ENCODE peak calls at places on chromosomes 12 and 14, in six cellular contexts. One of them, this sample, is unnamed.

GRCh38 chr14:64447890-64448667 is 17.2 kb upstream of the AKAP5 start:
- DNase-seq in IMR-90: no peak
- DNase-seq in mesenchymal stem cell: no peak
- DNase-seq in H9: no peak
- DNase-seq in H1: no peak
- DNase-seq in trophoblast cell: peak
- DNase-seq in this sample: no peak

GRCh38 chr14:36661506-36662257 is at the start of gene PAX9:
- DNase-seq in IMR-90: peak
- DNase-seq in mesenchymal stem cell: peak
- DNase-seq in H9: peak
- DNase-seq in H1: peak
- DNase-seq in trophoblast cell: peak
- DNase-seq in this sample: peak

GRCh38 chr12:45762185-45763110 is 32.9 kb downstream of the ARID2 start:
- DNase-seq in IMR-90: peak
- DNase-seq in mesenchymal stem cell: peak
- DNase-seq in H9: no peak
- DNase-seq in H1: no peak
- DNase-seq in trophoblast cell: peak
- DNase-seq in this sample: no peak

GRCh38 chr14:88556581-88556980 is 1.8 kb upstream of the PTPN21 start:
- DNase-seq in IMR-90: peak
- DNase-seq in mesenchymal stem cell: no peak
- DNase-seq in H9: no peak
- DNase-seq in H1: no peak
- DNase-seq in trophoblast cell: no peak
- DNase-seq in this sample: no peak

GRCh38 chr14:56789955-56790354 is 20.3 kb downstream of the OTX2 start:
- DNase-seq in IMR-90: no peak
- DNase-seq in mesenchymal stem cell: no peak
- DNase-seq in H9: no peak
- DNase-seq in H1: no peak
- DNase-seq in trophoblast cell: no peak
- DNase-seq in this sample: no peak

GRCh38 chr14:99971087-99971928 is 93.9 kb upstream of the EVL start:
- DNase-seq in IMR-90: peak
- DNase-seq in mesenchymal stem cell: peak
- DNase-seq in H9: peak
- DNase-seq in H1: peak
- DNase-seq in trophoblast cell: peak
- DNase-seq in this sample: peak

GRCh38 chr12:47004634-47005033 is 74.8 kb upstream of the PCED1B start:
- DNase-seq in IMR-90: peak
- DNase-seq in mesenchymal stem cell: peak
- DNase-seq in H9: no peak
- DNase-seq in H1: no peak
- DNase-seq in trophoblast cell: no peak
- DNase-seq in this sample: no peak

GRCh38 chr14:32800320-32800719 is 138.4 kb upstream of the NPAS3 start:
- DNase-seq in IMR-90: no peak
- DNase-seq in mesenchymal stem cell: no peak
- DNase-seq in H9: no peak
- DNase-seq in H1: no peak
- DNase-seq in trophoblast cell: no peak
- DNase-seq in this sample: no peak

GRCh38 chr14:74954947-74955228 is 509 bp downstream of the PGF start:
- DNase-seq in IMR-90: no peak
- DNase-seq in mesenchymal stem cell: no peak
- DNase-seq in H9: no peak
- DNase-seq in H1: no peak
- DNase-seq in trophoblast cell: no peak
- DNase-seq in this sample: no peak

GRCh38 chr12:118553856-118554504 is 177.6 kb downstream of the SUDS3 start:
- DNase-seq in IMR-90: no peak
- DNase-seq in mesenchymal stem cell: no peak
- DNase-seq in H9: no peak
- DNase-seq in H1: no peak
- DNase-seq in trophoblast cell: no peak
- DNase-seq in this sample: no peak

GRCh38 chr12:22658214-22658613 is 33.2 kb downstream of the ETNK1 start:
- DNase-seq in IMR-90: peak
- DNase-seq in mesenchymal stem cell: peak
- DNase-seq in H9: no peak
- DNase-seq in H1: no peak
- DNase-seq in trophoblast cell: no peak
- DNase-seq in this sample: no peak

GRCh38 chr14:60651936-60652673 is 2.8 kb upstream of the SIX1 start:
- DNase-seq in IMR-90: peak
- DNase-seq in mesenchymal stem cell: no peak
- DNase-seq in H9: peak
- DNase-seq in H1: no peak
- DNase-seq in trophoblast cell: no peak
- DNase-seq in this sample: peak

GRCh38 chr14:105554022-105554421 is 27.6 kb downstream of the TMEM121 start:
- DNase-seq in IMR-90: no peak
- DNase-seq in mesenchymal stem cell: no peak
- DNase-seq in H9: no peak
- DNase-seq in H1: no peak
- DNase-seq in trophoblast cell: no peak
- DNase-seq in this sample: no peak

GRCh38 chr12:14366211-14366762 is 805 bp downstream of the ATF7IP start:
- DNase-seq in IMR-90: peak
- DNase-seq in mesenchymal stem cell: no peak
- DNase-seq in H9: no peak
- DNase-seq in H1: no peak
- DNase-seq in trophoblast cell: peak
- DNase-seq in this sample: no peak

GRCh38 chr12:3205742-3206519 is 128.8 kb downstream of the TSPAN9 start:
- DNase-seq in IMR-90: peak
- DNase-seq in mesenchymal stem cell: no peak
- DNase-seq in H9: no peak
- DNase-seq in H1: no peak
- DNase-seq in trophoblast cell: no peak
- DNase-seq in this sample: no peak

GRCh38 chr12:60337865-60338549 is 742.2 kb downstream of the SLC16A7 start:
- DNase-seq in IMR-90: no peak
- DNase-seq in mesenchymal stem cell: no peak
- DNase-seq in H9: no peak
- DNase-seq in H1: no peak
- DNase-seq in trophoblast cell: no peak
- DNase-seq in this sample: no peak

GRCh38 chr12:22275847-22276246 is 58.7 kb downstream of the ST8SIA1 start:
- DNase-seq in IMR-90: peak
- DNase-seq in mesenchymal stem cell: peak
- DNase-seq in H9: peak
- DNase-seq in H1: no peak
- DNase-seq in trophoblast cell: peak
- DNase-seq in this sample: no peak

GRCh38 chr12:3342051-3342450 is 149.0 kb upstream of the PRMT8 start:
- DNase-seq in IMR-90: peak
- DNase-seq in mesenchymal stem cell: peak
- DNase-seq in H9: peak
- DNase-seq in H1: no peak
- DNase-seq in trophoblast cell: peak
- DNase-seq in this sample: peak

GRCh38 chr14:100078997-100079561 is 13.9 kb downstream of the EVL start:
- DNase-seq in IMR-90: peak
- DNase-seq in mesenchymal stem cell: peak
- DNase-seq in H9: peak
- DNase-seq in H1: peak
- DNase-seq in trophoblast cell: no peak
- DNase-seq in this sample: no peak

GRCh38 chr12:74051848-74052247 is 485.8 kb upstream of the ATXN7L3B start:
- DNase-seq in IMR-90: no peak
- DNase-seq in mesenchymal stem cell: no peak
- DNase-seq in H9: no peak
- DNase-seq in H1: no peak
- DNase-seq in trophoblast cell: no peak
- DNase-seq in this sample: no peak

GRCh38 chr12:109894939-109895338 is 5.1 kb upstream of the TCHP start:
- DNase-seq in IMR-90: no peak
- DNase-seq in mesenchymal stem cell: no peak
- DNase-seq in H9: no peak
- DNase-seq in H1: no peak
- DNase-seq in trophoblast cell: no peak
- DNase-seq in this sample: no peak

GRCh38 chr12:122977153-122977552 is 2.1 kb downstream of the OGFOD2 start:
- DNase-seq in IMR-90: no peak
- DNase-seq in mesenchymal stem cell: no peak
- DNase-seq in H9: no peak
- DNase-seq in H1: no peak
- DNase-seq in trophoblast cell: no peak
- DNase-seq in this sample: no peak

GRCh38 chr12:122974274-122974891 is 661 bp upstream of the OGFOD2 start:
- DNase-seq in IMR-90: peak
- DNase-seq in mesenchymal stem cell: peak
- DNase-seq in H9: peak
- DNase-seq in H1: peak
- DNase-seq in trophoblast cell: peak
- DNase-seq in this sample: peak

GRCh38 chr12:122976648-122976975 is 1.6 kb downstream of the OGFOD2 start:
- DNase-seq in IMR-90: no peak
- DNase-seq in mesenchymal stem cell: no peak
- DNase-seq in H9: no peak
- DNase-seq in H1: no peak
- DNase-seq in trophoblast cell: no peak
- DNase-seq in this sample: no peak

GRCh38 chr12:122975790-122976647 is 975 bp downstream of the OGFOD2 start:
- DNase-seq in IMR-90: no peak
- DNase-seq in mesenchymal stem cell: peak
- DNase-seq in H9: no peak
- DNase-seq in H1: no peak
- DNase-seq in trophoblast cell: no peak
- DNase-seq in this sample: no peak

GRCh38 chr12:122974892-122975789 is at the start of gene OGFOD2:
- DNase-seq in IMR-90: peak
- DNase-seq in mesenchymal stem cell: peak
- DNase-seq in H9: peak
- DNase-seq in H1: peak
- DNase-seq in trophoblast cell: peak
- DNase-seq in this sample: peak
- H2BK5ac ChIP-seq in IMR-90: peak
- H2BK5ac ChIP-seq in mesenchymal stem cell: peak
- H2BK5ac ChIP-seq in H9: no peak
- H2BK5ac ChIP-seq in H1: peak
- H2BK5ac ChIP-seq in trophoblast cell: peak
- H2BK5ac ChIP-seq in this sample: peak

GRCh38 chr12:11881835-11882234 is 188.9 kb upstream of the BCL2L14 start:
- DNase-seq in IMR-90: no peak
- DNase-seq in mesenchymal stem cell: no peak
- DNase-seq in H9: no peak
- DNase-seq in H1: no peak
- DNase-seq in trophoblast cell: no peak
- DNase-seq in this sample: no peak

GRCh38 chr12:11885261-11886038 is 185.3 kb upstream of the BCL2L14 start:
- DNase-seq in IMR-90: peak
- DNase-seq in mesenchymal stem cell: peak
- DNase-seq in H9: no peak
- DNase-seq in H1: no peak
- DNase-seq in trophoblast cell: peak
- DNase-seq in this sample: no peak

GRCh38 chr12:11882301-11883019 is 188.3 kb upstream of the BCL2L14 start:
- DNase-seq in IMR-90: no peak
- DNase-seq in mesenchymal stem cell: no peak
- DNase-seq in H9: no peak
- DNase-seq in H1: no peak
- DNase-seq in trophoblast cell: no peak
- DNase-seq in this sample: no peak

GRCh38 chr12:11886339-11886738 is 184.4 kb upstream of the BCL2L14 start:
- DNase-seq in IMR-90: no peak
- DNase-seq in mesenchymal stem cell: no peak
- DNase-seq in H9: no peak
- DNase-seq in H1: no peak
- DNase-seq in trophoblast cell: peak
- DNase-seq in this sample: no peak

DNA sequence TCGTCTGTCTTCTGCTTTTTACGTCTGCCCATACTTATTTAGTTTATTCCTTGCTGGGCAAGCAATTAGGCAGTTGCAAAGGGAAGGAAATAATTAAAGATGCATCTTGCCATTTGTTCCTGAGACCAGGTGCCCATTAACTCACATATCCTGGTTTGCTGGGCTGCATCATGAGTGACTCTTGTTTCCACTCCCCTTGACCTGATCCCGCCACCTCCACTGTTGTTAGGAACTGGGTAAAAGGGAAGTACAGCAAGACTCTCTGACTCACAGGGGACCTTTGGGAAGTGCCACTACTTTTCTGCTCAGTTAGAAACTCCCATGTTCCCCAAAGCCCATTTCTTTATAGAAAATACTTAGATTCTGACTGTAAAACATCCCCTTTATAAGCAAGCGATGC is 186.1 kb upstream of the BCL2L14 start:
- DNase-seq in IMR-90: peak
- DNase-seq in mesenchymal stem cell: peak
- DNase-seq in H9: no peak
- DNase-seq in H1: no peak
- DNase-seq in trophoblast cell: peak
- DNase-seq in this sample: no peak
- H2AFZ ChIP-seq in IMR-90: no peak
- H2AFZ ChIP-seq in mesenchymal stem cell: no peak
- H2AFZ ChIP-seq in H9: no peak
- H2AFZ ChIP-seq in H1: no peak
- H2AFZ ChIP-seq in trophoblast cell: no peak
- H2AFZ ChIP-seq in this sample: no peak

GRCh38 chr12:57367121-57367520 is 63.7 kb downstream of the R3HDM2 start:
- DNase-seq in IMR-90: peak
- DNase-seq in mesenchymal stem cell: no peak
- DNase-seq in H9: no peak
- DNase-seq in H1: no peak
- DNase-seq in trophoblast cell: no peak
- DNase-seq in this sample: no peak

GRCh38 chr12:57370696-57371095 is 60.1 kb downstream of the R3HDM2 start:
- DNase-seq in IMR-90: peak
- DNase-seq in mesenchymal stem cell: no peak
- DNase-seq in H9: no peak
- DNase-seq in H1: no peak
- DNase-seq in trophoblast cell: peak
- DNase-seq in this sample: no peak

GRCh38 chr12:57370084-57370483 is 60.8 kb downstream of the R3HDM2 start:
- DNase-seq in IMR-90: no peak
- DNase-seq in mesenchymal stem cell: no peak
- DNase-seq in H9: no peak
- DNase-seq in H1: no peak
- DNase-seq in trophoblast cell: no peak
- DNase-seq in this sample: no peak

GRCh38 chr12:57368349-57369095 is 62.3 kb downstream of the R3HDM2 start:
- DNase-seq in IMR-90: peak
- DNase-seq in mesenchymal stem cell: peak
- DNase-seq in H9: no peak
- DNase-seq in H1: no peak
- DNase-seq in trophoblast cell: peak
- DNase-seq in this sample: no peak

GRCh38 chr12:57369202-57369601 is 61.6 kb downstream of the R3HDM2 start:
- DNase-seq in IMR-90: no peak
- DNase-seq in mesenchymal stem cell: no peak
- DNase-seq in H9: no peak
- DNase-seq in H1: no peak
- DNase-seq in trophoblast cell: no peak
- DNase-seq in this sample: no peak
- H2BK5ac ChIP-seq in IMR-90: no peak
- H2BK5ac ChIP-seq in mesenchymal stem cell: no peak
- H2BK5ac ChIP-seq in H9: no peak
- H2BK5ac ChIP-seq in H1: no peak
- H2BK5ac ChIP-seq in trophoblast cell: no peak
- H2BK5ac ChIP-seq in this sample: no peak

GRCh38 chr14:42742084-42742483 is 1135.4 kb downstream of the LRFN5 start:
- DNase-seq in IMR-90: no peak
- DNase-seq in mesenchymal stem cell: no peak
- DNase-seq in H9: no peak
- DNase-seq in H1: no peak
- DNase-seq in trophoblast cell: no peak
- DNase-seq in this sample: no peak
- H2AFZ ChIP-seq in IMR-90: no peak
- H2AFZ ChIP-seq in mesenchymal stem cell: no peak
- H2AFZ ChIP-seq in H9: no peak
- H2AFZ ChIP-seq in H1: no peak
- H2AFZ ChIP-seq in trophoblast cell: no peak
- H2AFZ ChIP-seq in this sample: no peak